ENCODE peak calls at places on chromosomes 3 and 15, in nine cellular contexts. C, B, K, N, I, V, Q, U and D are unnamed samples.

GRCh38 chr3:32460031-32460749 is 42.5 kb downstream of the CMTM6 start:
- DNase-seq in Q (peak; percentile 53), I (no peak), N (no peak), V (no peak), B (no peak), K (no peak), U (peak; percentile 40), C (no peak), D (no peak)

GRCh38 chr3:64063207-64063981 is 40.1 kb upstream of the PSMD6 start:
- DNase-seq in N (no peak), K (no peak), U (no peak), C (no peak), V (no peak), I (peak; percentile 94), B (no peak), Q (no peak), D (no peak)

GRCh38 chr3:7877312-7877711 is 624.3 kb upstream of the LMCD1 start:
- DNase-seq in Q (no peak), U (no peak), N (no peak), B (no peak), V (no peak), K (no peak), I (no peak), C (peak; percentile 59), D (no peak)

GRCh38 chr3:127915115-127915936 is at the start of gene KBTBD12:
- DNase-seq in V (peak; percentile 23), K (no peak), U (no peak), I (no peak), Q (peak; percentile 28), N (peak; percentile 29), C (no peak), B (no peak), D (no peak)

GRCh38 chr3:84893211-84893610 is 65.6 kb upstream of the CADM2 start:
- DNase-seq in N (no peak), V (no peak), B (no peak), I (no peak), K (no peak), C (no peak), Q (no peak), U (no peak), D (no peak)

GRCh38 chr15:83582386-83582785 is 71.5 kb upstream of the ADAMTSL3 start:
- DNase-seq in V (no peak), C (no peak), U (no peak), Q (no peak), N (no peak), B (no peak), K (no peak), I (no peak), D (no peak)

GRCh38 chr15:63973212-63974009 is 72.9 kb downstream of the DAPK2 start:
- DNase-seq in I (peak; percentile 33), B (no peak), C (no peak), Q (no peak), U (no peak), V (no peak), K (no peak), N (no peak), D (no peak)

GRCh38 chr3:187165144-187165543 is 25.8 kb upstream of the RPL39L start:
- DNase-seq in B (peak; percentile 40), N (no peak), I (peak; percentile 53), C (peak; percentile 45), Q (peak; percentile 16), U (peak; percentile 57), V (peak; percentile 19), K (peak; percentile 62), D (no peak)

GRCh38 chr15:72797834-72798233 is 14.3 kb upstream of the ADPGK start:
- DNase-seq in V (no peak), K (no peak), B (no peak), C (no peak), Q (no peak), U (no peak), N (no peak), I (no peak), D (no peak)

GRCh38 chr3:122183893-122184590 is 574 bp downstream of the CASR start:
- DNase-seq in I (no peak), V (no peak), C (no peak), U (no peak), B (no peak), N (no peak), K (no peak), Q (no peak), D (no peak)

GRCh38 chr15:44719293-44719999 is 8.1 kb downstream of the B2M start:
- DNase-seq in U (peak; percentile 49), C (no peak), V (no peak), K (no peak), I (no peak), Q (no peak), B (no peak), N (no peak), D (no peak)

GRCh38 chr3:194277547-194278091 is 73.5 kb downstream of the CPN2 start:
- DNase-seq in V (peak; percentile 85), B (peak; percentile 81), K (no peak), I (no peak), U (no peak), Q (peak; percentile 21), C (no peak), N (peak; percentile 55), D (peak; percentile 72)

GRCh38 chr3:64264491-64265109 is 39.3 kb upstream of the PRICKLE2 start:
- DNase-seq in Q (no peak), I (peak; percentile 8), C (no peak), U (no peak), N (no peak), B (no peak), V (no peak), K (no peak), D (no peak)

GRCh38 chr3:122797291-122797690 is 2.4 kb downstream of the SLC49A4 start:
- DNase-seq in I (peak; percentile 11), N (no peak), U (no peak), Q (no peak), K (no peak), B (no peak), V (no peak), C (no peak), D (no peak)

GRCh38 chr15:39502616-39503195 is 78.2 kb upstream of the THBS1 start:
- DNase-seq in V (no peak), U (no peak), Q (no peak), N (no peak), B (no peak), K (no peak), I (no peak), C (no peak), D (no peak)

GRCh38 chr3:191244242-191244867 is 45.3 kb downstream of the OSTN start:
- DNase-seq in K (no peak), N (no peak), V (no peak), B (no peak), C (no peak), U (no peak), Q (no peak), I (peak; percentile 4), D (no peak)

GRCh38 chr3:9791790-9792404 is 376 bp downstream of the TADA3 start:
- DNase-seq in C (no peak), Q (no peak), V (no peak), I (no peak), B (no peak), U (no peak), N (no peak), K (no peak), D (no peak)
- TF ChIP-seq POLR2A in C (no peak), Q (peak; percentile 70), V (no peak), I (no peak), B (no peak), U (peak; percentile 71), N (no peak), K (no peak), D (no peak)

GRCh38 chr15:59296181-59296617 is 76.5 kb downstream of the MYO1E start:
- DNase-seq in Q (no peak), U (no peak), K (no peak), C (no peak), B (no peak), V (no peak), N (no peak), I (peak; percentile 62), D (no peak)
- TF ChIP-seq POLR2A in Q (no peak), U (no peak), K (no peak), C (no peak), B (no peak), V (no peak), N (no peak), I (no peak), D (no peak)

GRCh38 chr3:124587053-124587408 is 143.2 kb upstream of the UMPS start:
- DNase-seq in Q (no peak), B (no peak), K (no peak), I (no peak), N (no peak), U (no peak), V (no peak), C (no peak), D (no peak)

GRCh38 chr3:124584245-124584551 is 146.1 kb upstream of the UMPS start:
- DNase-seq in V (no peak), K (no peak), I (no peak), C (no peak), N (no peak), U (no peak), Q (no peak), B (no peak), D (no peak)

GRCh38 chr3:124586126-124587052 is 143.9 kb upstream of the UMPS start:
- DNase-seq in N (no peak), C (no peak), B (no peak), V (peak; percentile 5), K (no peak), U (no peak), I (no peak), Q (no peak), D (no peak)

GRCh38 chr3:124582621-124583437 is 147.4 kb upstream of the UMPS start:
- DNase-seq in I (no peak), K (no peak), Q (no peak), N (no peak), C (no peak), U (peak; percentile 5), V (no peak), B (no peak), D (no peak)

DNA sequence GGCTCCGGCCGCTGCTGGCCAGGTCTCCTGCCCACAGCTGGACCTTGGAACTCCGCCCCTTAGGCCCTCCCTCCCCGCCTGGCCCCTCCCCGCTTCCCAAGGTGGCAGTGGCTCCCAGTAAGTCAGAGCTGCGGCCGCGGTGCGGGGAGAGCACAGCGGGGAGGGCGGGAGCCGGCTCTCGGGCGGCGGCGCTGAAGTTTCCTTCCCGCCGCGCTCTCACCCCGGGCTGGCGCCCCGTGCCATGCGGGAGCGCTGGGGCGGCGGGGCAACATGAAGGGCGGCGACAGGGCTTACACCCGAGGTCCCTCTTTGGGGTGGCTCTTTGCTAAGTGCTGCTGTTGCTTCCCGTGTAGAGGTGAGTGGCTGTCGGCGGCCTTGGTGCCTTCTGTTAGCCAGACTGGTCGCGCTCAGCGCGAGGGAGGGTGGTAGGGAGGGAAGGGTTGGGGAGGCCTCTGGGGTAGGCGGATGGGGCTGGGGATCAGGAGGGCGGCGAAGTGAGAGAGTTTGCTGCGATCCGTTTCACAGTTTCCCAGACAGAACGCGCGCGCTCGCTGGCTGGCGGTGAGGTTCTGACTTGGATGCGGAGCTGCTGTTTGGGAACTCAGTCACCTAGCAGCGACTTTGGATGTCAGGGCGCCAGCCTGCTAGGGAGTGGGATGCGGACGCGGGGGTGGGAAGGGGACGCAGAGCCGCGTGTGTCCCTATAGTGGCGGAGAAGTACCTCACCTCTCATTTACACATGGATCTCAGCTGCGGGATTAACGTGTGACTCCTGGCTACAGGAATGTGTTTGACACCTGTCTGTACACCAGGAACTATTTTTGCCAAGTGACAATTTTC is 145.5 kb upstream of the UMPS start:
- DNase-seq in U (no peak), K (peak; percentile 17), V (peak; percentile 52), C (peak; percentile 38), B (peak; percentile 88), Q (peak; percentile 86), N (peak; percentile 92), I (peak; percentile 69), D (no peak)
- TF ChIP-seq POLR2A in U (no peak), K (no peak), V (no peak), C (no peak), B (peak; percentile 73), Q (peak; percentile 81), N (peak; percentile 91), I (peak; percentile 12), D (no peak)

GRCh38 chr15:74995182-74995778 is at the start of gene SCAMP5:
- DNase-seq in N (peak; percentile 93), Q (peak; percentile 95), V (peak; percentile 94), C (peak; percentile 87), K (peak; percentile 88), B (peak; percentile 97), I (peak; percentile 95), U (peak; percentile 95), D (peak; percentile 89)
- TF ChIP-seq POLR2A in N (peak; percentile 19), Q (no peak), V (no peak), C (no peak), K (no peak), B (peak; percentile 47), I (peak; percentile 65), U (no peak), D (peak; percentile 22)